ENCODE peak calls at places on chromosomes 5 and 9, in four cellular contexts. E is brain microvascular endothelial cell, D is gastrocnemius medialis, C is Panc1. J is an unnamed sample.

GRCh38 chr9:93071464-93071863 is 13.0 kb downstream of the SUSD3 start:
- DNase-seq in E (no peak), D (peak; percentile 30), C (no peak), J (peak; percentile 67)

GRCh38 chr5:147407094-147407681 is 102.7 kb downstream of the DPYSL3 start:
- DNase-seq in E (peak; percentile 58), D (no peak), C (no peak), J (peak; percentile 12)

GRCh38 chr9:34809504-34810186 is 99.7 kb upstream of the CCL21 start:
- DNase-seq in E (peak; percentile 1), D (no peak), C (no peak), J (peak; percentile 31)

GRCh38 chr9:83285836-83286235 is 222.9 kb upstream of the RASEF start:
- DNase-seq in E (no peak), D (no peak), C (no peak), J (no peak)

GRCh38 chr9:91282292-91282691 is 79.4 kb downstream of the AUH start:
- DNase-seq in E (no peak), D (no peak), C (no peak), J (no peak)

GRCh38 chr9:21567926-21568325 is 85.8 kb upstream of the IFNE start:
- DNase-seq in E (no peak), D (no peak), C (no peak), J (no peak)

GRCh38 chr9:132630811-132631210 is 39.0 kb downstream of the DDX31 start:
- DNase-seq in E (no peak), D (no peak), C (no peak), J (no peak)

GRCh38 chr5:121503111-121503840 is 348.4 kb upstream of the FTMT start:
- DNase-seq in E (no peak), D (peak; percentile 12), C (no peak), J (no peak)

J was measured in AG08396.